ENCODE peak calls at places on chromosome 21, in four cellular contexts. W is H9, U is heart right ventricle, I is pancreas. Q is an unnamed sample.

GRCh38 chr21:36783612-36784383 is 84.9 kb downstream of the SIM2 start:
- DNase-seq in W (no peak), U (no peak), I (no peak), Q (no peak)

GRCh38 chr21:16071082-16071481 is 341.3 kb downstream of the USP25 start:
- DNase-seq in I (no peak), U (no peak), W (no peak), Q (no peak)

GRCh38 chr21:21788591-21788990 is 790.4 kb downstream of the NCAM2 start:
- DNase-seq in U (no peak), I (no peak), W (no peak), Q (no peak)

GRCh38 chr21:19228241-19228640 is 824.7 kb upstream of the TMPRSS15 start:
- DNase-seq in W (no peak), U (no peak), I (no peak), Q (no peak)

GRCh38 chr21:25031750-25032149 is 575.5 kb downstream of the MRPL39 start:
- DNase-seq in W (no peak), I (no peak), U (no peak), Q (no peak)

GRCh38 chr21:22575165-22575584 is 1577.0 kb downstream of the NCAM2 start:
- DNase-seq in W (peak; percentile 46), I (no peak), U (no peak), Q (no peak)

GRCh38 chr21:15422761-15423160 is 307.0 kb upstream of the USP25 start:
- DNase-seq in W (no peak), I (no peak), U (no peak), Q (no peak)

GRCh38 chr21:37551406-37552355 is 185.1 kb downstream of the DYRK1A start:
- DNase-seq in I (no peak), W (no peak), U (no peak), Q (no peak)

GRCh38 chr21:31161157-31161556 is 122.9 kb upstream of the KRTAP19-8 start:
- DNase-seq in U (no peak), W (no peak), I (no peak), Q (no peak)

GRCh38 chr21:15841856-15842564 is 112.2 kb downstream of the USP25 start:
- DNase-seq in W (no peak), U (no peak), I (no peak), Q (no peak)

GRCh38 chr21:27269646-27270045 is 302.8 kb upstream of the ADAMTS5 start:
- DNase-seq in W (no peak), I (no peak), U (no peak), Q (no peak)

GRCh38 chr21:16187603-16188002 is 457.8 kb downstream of the USP25 start:
- DNase-seq in U (no peak), W (no peak), I (no peak), Q (no peak)

GRCh38 chr21:17650301-17650700 is 37.6 kb upstream of the BTG3 start:
- DNase-seq in I (no peak), U (no peak), W (no peak), Q (no peak)

GRCh38 chr21:40386301-40386911 is 460.6 kb downstream of the DSCAM start:
- DNase-seq in W (peak; percentile 74), I (peak; percentile 70), U (peak; percentile 31), Q (no peak)

GRCh38 chr21:21688877-21689276 is 690.7 kb downstream of the NCAM2 start:
- DNase-seq in W (peak; percentile 58), I (no peak), U (peak; percentile 4), Q (no peak)

GRCh38 chr21:29300547-29301138 is 1.9 kb downstream of the BACH1 start:
- DNase-seq in W (no peak), I (no peak), U (no peak), Q (no peak)

GRCh38 chr21:29299906-29300546 is 1.3 kb downstream of the BACH1 start:
- DNase-seq in U (peak; percentile 29), I (peak; percentile 24), W (peak; percentile 36), Q (peak; percentile 26)

GRCh38 chr21:29302340-29302991 is 3.7 kb downstream of the BACH1 start:
- DNase-seq in U (no peak), W (no peak), I (no peak), Q (no peak)

GRCh38 chr21:29303301-29303700 is 4.6 kb downstream of the BACH1 start:
- DNase-seq in W (no peak), I (no peak), U (no peak), Q (no peak)

DNA sequence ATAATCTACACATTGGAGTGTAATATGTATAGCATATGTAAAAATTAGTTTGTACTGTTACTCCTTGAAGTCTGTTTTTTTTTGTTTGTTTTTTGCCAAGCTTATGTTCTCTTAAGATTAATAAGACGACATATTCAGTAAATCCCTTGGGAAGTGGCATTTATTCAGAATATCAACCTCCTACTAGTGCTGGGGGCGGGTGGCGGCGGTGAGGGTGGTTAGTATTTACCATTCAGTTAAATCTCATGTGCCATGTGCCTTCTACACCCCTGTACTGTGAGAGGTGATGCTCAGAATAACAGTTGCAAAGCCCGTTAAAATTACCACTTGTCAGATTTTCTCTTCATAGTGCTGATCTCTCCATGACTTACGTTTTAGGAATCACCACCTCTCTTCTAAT is 3.0 kb downstream of the BACH1 start:
- DNase-seq in I (no peak), W (no peak), U (no peak), Q (no peak)
- H3K4me1 ChIP-seq in I (peaks cover 59% of the 10 kb centered on the region), W (peaks cover 5% of the 10 kb centered on the region), U (peaks cover 67% of the 10 kb centered on the region), Q (peaks cover 36% of the 10 kb centered on the region)

GRCh38 chr21:38905751-38906150 is 100.0 kb downstream of the ETS2 start:
- DNase-seq in I (no peak), U (no peak), W (no peak), Q (no peak)
- H3K27ac ChIP-seq in I (no peak overlapping the region), U (no peak overlapping the region), W (no peak overlapping the region), Q (no peak overlapping the region)

DNA sequence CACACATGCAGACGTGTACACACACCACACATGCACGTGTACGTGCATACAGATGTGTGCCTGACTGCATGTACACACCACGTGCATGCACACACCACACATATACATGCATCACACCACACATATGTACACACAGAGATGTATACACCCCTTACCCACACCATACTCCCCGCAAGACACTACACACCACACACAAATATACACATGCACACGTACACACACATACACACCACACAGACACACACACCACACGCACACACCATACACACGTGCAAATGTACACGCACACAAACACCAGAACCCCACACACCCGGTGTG is 9.7 kb downstream of the ITGB2 start:
- DNase-seq in I (no peak), W (no peak), U (no peak), Q (no peak)
- H3K4me1 ChIP-seq in I (peaks cover 16% of the 10 kb centered on the region), W (no peaks in the 10 kb centered on the region), U (peaks cover 12% of the 10 kb centered on the region), Q (peaks cover 94% of the 10 kb centered on the region)

GRCh38 chr21:46050651-46051378 is 47.1 kb upstream of the COL6A2 start:
- DNase-seq in W (no peak), I (no peak), U (no peak), Q (no peak)

GRCh38 chr21:46052703-46053651 is 44.9 kb upstream of the COL6A2 start:
- DNase-seq in W (peak; percentile 27), I (no peak), U (no peak), Q (peak; percentile 15)

GRCh38 chr21:46049890-46050650 is 47.8 kb upstream of the COL6A2 start:
- DNase-seq in W (no peak), I (no peak), U (no peak), Q (no peak)

GRCh38 chr21:46051379-46051770 is 46.5 kb upstream of the COL6A2 start:
- DNase-seq in U (no peak), W (no peak), I (no peak), Q (no peak)

DNA sequence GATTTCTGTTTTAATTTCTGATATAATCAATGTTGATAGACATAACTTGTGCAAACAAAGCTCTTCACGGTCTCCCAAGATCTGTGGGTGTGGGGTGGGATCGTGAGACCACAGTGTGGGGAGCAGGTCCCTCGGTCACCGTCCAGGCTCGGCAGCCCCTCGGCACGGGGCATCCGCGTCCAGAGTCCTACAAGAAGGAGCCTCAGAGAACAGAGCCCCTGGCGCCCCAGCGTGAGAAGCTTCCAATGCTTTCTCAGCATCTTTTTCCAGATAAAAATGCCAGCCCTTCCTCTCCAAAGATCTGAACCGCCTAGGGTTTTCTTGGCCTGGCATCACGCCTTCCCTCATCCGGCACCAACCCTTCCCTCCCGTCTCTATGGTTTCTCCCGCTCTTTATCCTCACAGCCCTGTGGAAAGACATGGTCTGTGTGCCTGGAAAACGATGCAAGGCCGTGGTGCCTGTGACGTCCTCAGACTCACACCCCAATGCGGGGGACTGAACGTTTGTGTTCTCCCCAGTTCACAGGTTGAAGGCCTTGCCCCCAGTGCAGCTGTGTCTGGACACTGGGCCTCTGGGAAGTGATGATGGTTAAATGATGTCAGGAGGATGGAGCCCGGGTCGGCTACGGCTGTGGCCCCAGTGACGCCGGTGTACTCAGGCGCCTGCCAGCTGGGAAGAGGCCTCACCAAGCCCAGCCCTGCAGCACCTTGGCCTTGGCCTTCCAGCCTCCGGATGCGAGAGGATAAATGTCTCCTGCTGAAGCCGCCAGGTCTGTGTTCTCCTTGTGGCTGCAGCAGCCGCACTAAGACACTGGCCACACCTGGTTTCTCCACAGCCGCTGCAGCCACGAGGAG is 45.9 kb upstream of the COL6A2 start:
- DNase-seq in U (no peak), I (no peak), W (no peak), Q (no peak)
- H3K27ac ChIP-seq in U (no peak overlapping the region), I (no peak overlapping the region), W (no peak overlapping the region), Q (no peak overlapping the region)

GRCh38 chr21:35075546-35075945 is 26.4 kb upstream of the RUNX1 start:
- DNase-seq in W (no peak), U (no peak), I (no peak), Q (no peak)
- H3K4me1 ChIP-seq in W (no peaks in the 10 kb centered on the region), U (no peaks in the 10 kb centered on the region), I (no peaks in the 10 kb centered on the region), Q (no peaks in the 10 kb centered on the region)

GRCh38 chr21:32521736-32522360 is 63.5 kb downstream of the TCP10L start:
- DNase-seq in U (no peak), I (no peak), W (no peak), Q (no peak)
- H3K27ac ChIP-seq in U (peak overlapping the region; percentile 90), I (peak overlapping the region; percentile 58), W (no peak overlapping the region), Q (no peak overlapping the region)

DNA sequence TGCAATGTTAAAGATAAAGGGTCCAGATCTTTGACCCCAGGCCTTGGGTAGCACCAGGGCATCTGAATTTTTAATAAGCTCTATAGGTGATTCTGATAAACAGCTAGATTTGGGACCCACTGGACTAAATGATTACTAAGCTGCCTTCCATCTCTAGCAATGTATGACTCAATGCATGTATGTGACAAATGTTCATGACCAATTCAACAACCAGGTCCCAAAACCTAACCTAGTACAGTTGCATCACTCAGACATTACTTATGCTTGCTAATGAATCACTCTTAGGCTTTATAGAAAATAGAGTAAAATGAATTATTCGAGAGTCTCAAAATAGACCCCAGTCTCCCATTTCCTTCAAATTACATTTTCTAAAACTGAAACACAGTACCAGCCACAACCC is 35.5 kb downstream of the RCAN1 start:
- DNase-seq in W (no peak), U (no peak), I (no peak), Q (no peak)
- H3K4me1 ChIP-seq in W (no peaks in the 10 kb centered on the region), U (peaks cover 65% of the 10 kb centered on the region), I (peaks cover 8% of the 10 kb centered on the region), Q (no peaks in the 10 kb centered on the region)

GRCh38 chr21:45110873-45111624 is 36.7 kb downstream of the ADARB1 start:
- DNase-seq in I (no peak), W (no peak), U (no peak), Q (no peak)
- H3K27ac ChIP-seq in I (no peak overlapping the region), W (no peak overlapping the region), U (peak overlapping the region; percentile 72), Q (no peak overlapping the region)